ENCODE peak calls at places on chromosomes 13 and 19, in five cellular contexts. One of them, this sample, is unnamed.

GRCh38 chr19:19296953-19297689 is 23.2 kb downstream of the SUGP1 start:
- DNase-seq in tibial artery: no peak
- DNase-seq in dorsolateral prefrontal cortex: no peak
- DNase-seq in CD4-positive, alpha-beta T cell: no peak
- DNase-seq in A673: no peak
- DNase-seq in this sample: no peak

GRCh38 chr19:8302357-8302691 is 5.8 kb downstream of the CD320 start:
- DNase-seq in tibial artery: no peak
- DNase-seq in dorsolateral prefrontal cortex: peak; percentile 31
- DNase-seq in CD4-positive, alpha-beta T cell: no peak
- DNase-seq in A673: no peak
- DNase-seq in this sample: no peak

GRCh38 chr13:40251343-40252032 is 415.0 kb downstream of the FOXO1 start:
- DNase-seq in tibial artery: no peak
- DNase-seq in dorsolateral prefrontal cortex: no peak
- DNase-seq in CD4-positive, alpha-beta T cell: no peak
- DNase-seq in A673: no peak
- DNase-seq in this sample: no peak

GRCh38 chr13:77749481-77749880 is 52.0 kb downstream of the SLAIN1 start:
- DNase-seq in tibial artery: no peak
- DNase-seq in dorsolateral prefrontal cortex: no peak
- DNase-seq in CD4-positive, alpha-beta T cell: no peak
- DNase-seq in A673: peak; percentile 93
- DNase-seq in this sample: no peak

GRCh38 chr13:78881746-78882145 is 222.8 kb upstream of the OBI1 start:
- DNase-seq in tibial artery: no peak
- DNase-seq in dorsolateral prefrontal cortex: no peak
- DNase-seq in CD4-positive, alpha-beta T cell: no peak
- DNase-seq in A673: peak; percentile 32
- DNase-seq in this sample: no peak

GRCh38 chr19:11390933-11391680 is 7.0 kb upstream of the EPOR start:
- DNase-seq in tibial artery: no peak
- DNase-seq in dorsolateral prefrontal cortex: no peak
- DNase-seq in CD4-positive, alpha-beta T cell: no peak
- DNase-seq in A673: no peak
- DNase-seq in this sample: no peak

GRCh38 chr19:49363265-49364082 is at the start of gene DKKL1:
- DNase-seq in tibial artery: peak; percentile 100
- DNase-seq in dorsolateral prefrontal cortex: no peak
- DNase-seq in CD4-positive, alpha-beta T cell: peak; percentile 36
- DNase-seq in A673: peak; percentile 98
- DNase-seq in this sample: peak; percentile 99

GRCh38 chr13:33953203-33953602 is 135.3 kb downstream of the RFC3 start:
- DNase-seq in tibial artery: no peak
- DNase-seq in dorsolateral prefrontal cortex: no peak
- DNase-seq in CD4-positive, alpha-beta T cell: no peak
- DNase-seq in A673: no peak
- DNase-seq in this sample: no peak

GRCh38 chr19:33192010-33192409 is 2.1 kb upstream of the LRP3 start:
- DNase-seq in tibial artery: no peak
- DNase-seq in dorsolateral prefrontal cortex: peak; percentile 8
- DNase-seq in CD4-positive, alpha-beta T cell: no peak
- DNase-seq in A673: peak; percentile 30
- DNase-seq in this sample: no peak

GRCh38 chr19:54548806-54549205 is 24.8 kb upstream of the LILRA2 start:
- DNase-seq in tibial artery: no peak
- DNase-seq in dorsolateral prefrontal cortex: no peak
- DNase-seq in CD4-positive, alpha-beta T cell: no peak
- DNase-seq in A673: no peak
- DNase-seq in this sample: no peak

GRCh38 chr19:16527971-16528521 is 14.2 kb downstream of the CHERP start:
- DNase-seq in tibial artery: no peak
- DNase-seq in dorsolateral prefrontal cortex: no peak
- DNase-seq in CD4-positive, alpha-beta T cell: peak; percentile 45
- DNase-seq in A673: peak; percentile 42
- DNase-seq in this sample: no peak

GRCh38 chr19:11383706-11384048 is 437 bp downstream of the EPOR start:
- DNase-seq in tibial artery: no peak
- DNase-seq in dorsolateral prefrontal cortex: no peak
- DNase-seq in CD4-positive, alpha-beta T cell: no peak
- DNase-seq in A673: no peak
- DNase-seq in this sample: no peak

GRCh38 chr13:75236774-75237173 is 245.2 kb downstream of the TBC1D4 start:
- DNase-seq in tibial artery: no peak
- DNase-seq in dorsolateral prefrontal cortex: no peak
- DNase-seq in CD4-positive, alpha-beta T cell: no peak
- DNase-seq in A673: no peak
- DNase-seq in this sample: no peak

GRCh38 chr13:28451482-28452217 is 43.3 kb downstream of the FLT1 start:
- DNase-seq in tibial artery: peak; percentile 22
- DNase-seq in dorsolateral prefrontal cortex: no peak
- DNase-seq in CD4-positive, alpha-beta T cell: no peak
- DNase-seq in A673: no peak
- DNase-seq in this sample: no peak

GRCh38 chr13:45243072-45243471 is 42.2 kb upstream of the KCTD4 start:
- DNase-seq in tibial artery: no peak
- DNase-seq in dorsolateral prefrontal cortex: no peak
- DNase-seq in CD4-positive, alpha-beta T cell: no peak
- DNase-seq in A673: no peak
- DNase-seq in this sample: no peak

GRCh38 chr19:29119582-29119981 is 93.4 kb downstream of the UQCRFS1 start:
- DNase-seq in tibial artery: no peak
- DNase-seq in dorsolateral prefrontal cortex: no peak
- DNase-seq in CD4-positive, alpha-beta T cell: no peak
- DNase-seq in A673: no peak
- DNase-seq in this sample: no peak

GRCh38 chr13:51977606-51978005 is 33.6 kb downstream of the ATP7B start:
- DNase-seq in tibial artery: no peak
- DNase-seq in dorsolateral prefrontal cortex: no peak
- DNase-seq in CD4-positive, alpha-beta T cell: no peak
- DNase-seq in A673: no peak
- DNase-seq in this sample: no peak

GRCh38 chr13:61252213-61252612 is 163.4 kb downstream of the PCDH20 start:
- DNase-seq in tibial artery: no peak
- DNase-seq in dorsolateral prefrontal cortex: no peak
- DNase-seq in CD4-positive, alpha-beta T cell: no peak
- DNase-seq in A673: peak; percentile 30
- DNase-seq in this sample: no peak

GRCh38 chr13:51444922-51445321 is 7.9 kb downstream of the INTS6 start:
- DNase-seq in tibial artery: no peak
- DNase-seq in dorsolateral prefrontal cortex: no peak
- DNase-seq in CD4-positive, alpha-beta T cell: no peak
- DNase-seq in A673: peak; percentile 67
- DNase-seq in this sample: no peak

GRCh38 chr19:47854459-47854858 is 4.6 kb upstream of the TPRX2 start:
- DNase-seq in tibial artery: no peak
- DNase-seq in dorsolateral prefrontal cortex: no peak
- DNase-seq in CD4-positive, alpha-beta T cell: no peak
- DNase-seq in A673: no peak
- DNase-seq in this sample: no peak

GRCh38 chr19:1351324-1351947 is 32.3 kb upstream of the NDUFS7 start:
- DNase-seq in tibial artery: no peak
- DNase-seq in dorsolateral prefrontal cortex: no peak
- DNase-seq in CD4-positive, alpha-beta T cell: no peak
- DNase-seq in A673: no peak
- DNase-seq in this sample: no peak

GRCh38 chr19:48868196-48868886 is at the start of gene PLEKHA4:
- DNase-seq in tibial artery: peak; percentile 76
- DNase-seq in dorsolateral prefrontal cortex: no peak
- DNase-seq in CD4-positive, alpha-beta T cell: no peak
- DNase-seq in A673: peak; percentile 57
- DNase-seq in this sample: no peak

GRCh38 chr19:4776436-4777205 is 14.9 kb upstream of the FEM1A start:
- DNase-seq in tibial artery: no peak
- DNase-seq in dorsolateral prefrontal cortex: no peak
- DNase-seq in CD4-positive, alpha-beta T cell: no peak
- DNase-seq in A673: no peak
- DNase-seq in this sample: no peak

GRCh38 chr19:5691205-5691929 is 1.3 kb downstream of the RPL36 start:
- DNase-seq in tibial artery: peak; percentile 45
- DNase-seq in dorsolateral prefrontal cortex: no peak
- DNase-seq in CD4-positive, alpha-beta T cell: peak; percentile 17
- DNase-seq in A673: peak; percentile 72
- DNase-seq in this sample: peak; percentile 54

GRCh38 chr19:55426042-55426441 is 17.1 kb downstream of the SHISA7 start:
- DNase-seq in tibial artery: no peak
- DNase-seq in dorsolateral prefrontal cortex: no peak
- DNase-seq in CD4-positive, alpha-beta T cell: no peak
- DNase-seq in A673: no peak
- DNase-seq in this sample: no peak

GRCh38 chr13:32781906-32782305 is 195.7 kb downstream of the PDS5B start:
- DNase-seq in tibial artery: no peak
- DNase-seq in dorsolateral prefrontal cortex: no peak
- DNase-seq in CD4-positive, alpha-beta T cell: no peak
- DNase-seq in A673: no peak
- DNase-seq in this sample: no peak

GRCh38 chr19:15394426-15394825 is 14.8 kb upstream of the AKAP8 start:
- DNase-seq in tibial artery: no peak
- DNase-seq in dorsolateral prefrontal cortex: no peak
- DNase-seq in CD4-positive, alpha-beta T cell: no peak
- DNase-seq in A673: no peak
- DNase-seq in this sample: no peak

GRCh38 chr19:440391-441212 is 20.2 kb downstream of the SHC2 start:
- DNase-seq in tibial artery: no peak
- DNase-seq in dorsolateral prefrontal cortex: no peak
- DNase-seq in CD4-positive, alpha-beta T cell: no peak
- DNase-seq in A673: no peak
- DNase-seq in this sample: no peak

GRCh38 chr19:55259540-55260210 is 858 bp upstream of the PPP6R1 start:
- DNase-seq in tibial artery: no peak
- DNase-seq in dorsolateral prefrontal cortex: no peak
- DNase-seq in CD4-positive, alpha-beta T cell: no peak
- DNase-seq in A673: no peak
- DNase-seq in this sample: no peak

GRCh38 chr19:42023943-42024260 is 29.9 kb upstream of the ATP1A3 start:
- DNase-seq in tibial artery: no peak
- DNase-seq in dorsolateral prefrontal cortex: no peak
- DNase-seq in CD4-positive, alpha-beta T cell: no peak
- DNase-seq in A673: no peak
- DNase-seq in this sample: no peak
- TF ChIP-seq CTCF in tibial artery: no peak
- TF ChIP-seq CTCF in dorsolateral prefrontal cortex: no peak
- TF ChIP-seq CTCF in CD4-positive, alpha-beta T cell: no peak
- TF ChIP-seq CTCF in A673: no peak
- TF ChIP-seq CTCF in this sample: no peak

GRCh38 chr13:48066310-48066989 is 28.5 kb downstream of the MED4 start:
- DNase-seq in tibial artery: no peak
- DNase-seq in dorsolateral prefrontal cortex: no peak
- DNase-seq in CD4-positive, alpha-beta T cell: no peak
- DNase-seq in A673: no peak
- DNase-seq in this sample: peak; percentile 67
- H3K27ac ChIP-seq in tibial artery: no peak overlapping the region
- H3K27ac ChIP-seq in dorsolateral prefrontal cortex: no peak overlapping the region
- H3K27ac ChIP-seq in CD4-positive, alpha-beta T cell: no peak overlapping the region
- H3K27ac ChIP-seq in A673: no peak overlapping the region
- H3K27ac ChIP-seq in this sample: peak overlapping the region; percentile 52

DNA sequence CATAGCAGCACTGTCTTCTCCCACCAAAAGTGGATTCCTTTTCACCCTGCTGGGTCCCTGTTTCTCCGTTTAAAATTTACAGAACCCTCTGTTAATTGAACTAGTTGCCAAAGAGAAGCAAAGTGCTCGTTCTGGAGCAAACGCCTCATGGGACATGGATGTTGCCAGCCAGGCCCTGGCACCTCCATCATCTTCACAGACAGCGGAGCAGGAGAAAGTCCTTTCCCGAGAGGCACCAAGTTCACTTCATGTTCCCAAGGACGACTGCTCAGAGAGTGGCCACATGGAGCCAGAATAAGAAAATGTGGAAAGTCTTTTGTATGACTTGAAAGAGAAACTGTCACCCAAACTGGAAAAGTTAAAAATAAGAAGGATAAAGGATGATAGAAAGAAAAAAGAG is 151.5 kb downstream of the SOX1 start:
- DNase-seq in tibial artery: no peak
- DNase-seq in dorsolateral prefrontal cortex: no peak
- DNase-seq in CD4-positive, alpha-beta T cell: no peak
- DNase-seq in A673: no peak
- DNase-seq in this sample: no peak
- TF ChIP-seq CTCF in tibial artery: no peak
- TF ChIP-seq CTCF in dorsolateral prefrontal cortex: no peak
- TF ChIP-seq CTCF in CD4-positive, alpha-beta T cell: no peak
- TF ChIP-seq CTCF in A673: no peak
- TF ChIP-seq CTCF in this sample: no peak

GRCh38 chr13:110408286-110408685 is 101.2 kb downstream of the COL4A2 start:
- DNase-seq in tibial artery: no peak
- DNase-seq in dorsolateral prefrontal cortex: no peak
- DNase-seq in CD4-positive, alpha-beta T cell: no peak
- DNase-seq in A673: no peak
- DNase-seq in this sample: no peak
- H3K27ac ChIP-seq in tibial artery: peak overlapping the region; percentile 88
- H3K27ac ChIP-seq in dorsolateral prefrontal cortex: no peak overlapping the region
- H3K27ac ChIP-seq in CD4-positive, alpha-beta T cell: no peak overlapping the region
- H3K27ac ChIP-seq in A673: no peak overlapping the region
- H3K27ac ChIP-seq in this sample: peak overlapping the region; percentile 54

DNA sequence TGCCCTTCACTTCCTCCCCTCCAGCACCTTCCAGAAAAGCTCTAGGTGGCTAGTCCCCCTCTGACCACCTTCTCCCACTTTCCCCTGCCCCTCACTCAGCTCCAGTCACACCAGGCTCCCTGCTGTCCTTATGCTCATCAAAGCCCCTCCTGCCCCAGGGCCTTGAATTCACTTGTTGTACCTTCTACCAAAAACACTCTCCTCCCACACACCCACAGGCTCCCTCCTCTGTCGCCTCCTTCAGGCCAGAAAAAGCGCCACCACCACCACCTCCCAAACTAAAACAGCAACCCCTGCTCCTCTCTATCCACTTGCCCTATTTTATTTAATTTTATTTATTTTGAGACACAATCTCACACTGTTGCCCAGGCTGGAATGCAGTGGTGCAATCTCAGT is 4.8 kb upstream of the CEACAM16 start:
- DNase-seq in tibial artery: no peak
- DNase-seq in dorsolateral prefrontal cortex: no peak
- DNase-seq in CD4-positive, alpha-beta T cell: no peak
- DNase-seq in A673: peak; percentile 34
- DNase-seq in this sample: no peak
- TF ChIP-seq CTCF in tibial artery: no peak
- TF ChIP-seq CTCF in dorsolateral prefrontal cortex: no peak
- TF ChIP-seq CTCF in CD4-positive, alpha-beta T cell: peak; percentile 13
- TF ChIP-seq CTCF in A673: peak; percentile 56
- TF ChIP-seq CTCF in this sample: no peak

DNA sequence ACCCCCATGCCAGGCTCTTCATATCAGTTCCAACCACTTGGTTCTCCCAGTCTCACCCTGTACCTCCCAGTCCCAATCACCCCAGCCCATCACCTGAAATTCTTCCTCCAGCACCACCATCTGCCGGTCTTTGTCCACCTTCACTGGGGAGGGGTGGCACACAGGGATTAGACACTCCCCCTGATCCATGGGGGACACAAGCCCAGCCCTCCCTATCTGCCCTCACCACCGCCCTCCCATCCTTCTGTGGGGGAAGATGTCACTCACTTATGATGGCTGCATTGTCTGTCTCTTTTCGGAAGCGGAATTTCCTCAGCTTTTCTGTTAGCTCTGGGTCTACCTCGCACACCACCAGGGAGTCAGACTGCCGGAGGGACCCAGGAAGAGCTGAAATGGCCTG is 675 bp downstream of the GMFG start:
- DNase-seq in tibial artery: no peak
- DNase-seq in dorsolateral prefrontal cortex: no peak
- DNase-seq in CD4-positive, alpha-beta T cell: peak; percentile 10
- DNase-seq in A673: no peak
- DNase-seq in this sample: no peak
- H3K27ac ChIP-seq in tibial artery: no peak overlapping the region
- H3K27ac ChIP-seq in dorsolateral prefrontal cortex: no peak overlapping the region
- H3K27ac ChIP-seq in CD4-positive, alpha-beta T cell: peak overlapping the region; percentile 93
- H3K27ac ChIP-seq in A673: no peak overlapping the region
- H3K27ac ChIP-seq in this sample: no peak overlapping the region

This sample was measured in RWPE1.